ENCODE peak calls at places on chromosomes 4 and X, in four cellular contexts. One of them, this sample, is unnamed.

GRCh38 chr4:186015212-186015817 is 53.6 kb upstream of the TLR3 start:
- DNase-seq in fibroblast of lung: no peak
- DNase-seq in IMR-90: no peak
- DNase-seq in K562: no peak
- DNase-seq in this sample: no peak

GRCh38 chrX:154125356-154126040 is 18.5 kb upstream of the OPN1LW start:
- DNase-seq in fibroblast of lung: peak
- DNase-seq in IMR-90: no peak
- DNase-seq in K562: peak
- DNase-seq in this sample: no peak

GRCh38 chrX:3345281-3346081 is 971 bp downstream of the MXRA5 start:
- DNase-seq in fibroblast of lung: peak
- DNase-seq in IMR-90: no peak
- DNase-seq in K562: no peak
- DNase-seq in this sample: no peak

GRCh38 chr4:8547108-8547911 is 32.9 kb upstream of the GPR78 start:
- DNase-seq in fibroblast of lung: peak
- DNase-seq in IMR-90: peak
- DNase-seq in K562: peak
- DNase-seq in this sample: peak

GRCh38 chr4:133385161-133385954 is 236.3 kb downstream of the PCDH10 start:
- DNase-seq in fibroblast of lung: no peak
- DNase-seq in IMR-90: no peak
- DNase-seq in K562: peak
- DNase-seq in this sample: no peak

GRCh38 chr4:79042079-79042674 is 102.9 kb upstream of the PAQR3 start:
- DNase-seq in fibroblast of lung: peak
- DNase-seq in IMR-90: peak
- DNase-seq in K562: peak
- DNase-seq in this sample: no peak

GRCh38 chr4:8553216-8553615 is 27.0 kb upstream of the GPR78 start:
- DNase-seq in fibroblast of lung: no peak
- DNase-seq in IMR-90: no peak
- DNase-seq in K562: no peak
- DNase-seq in this sample: no peak

GRCh38 chr4:76883147-76883546 is 14.8 kb downstream of the SOWAHB start:
- DNase-seq in fibroblast of lung: peak
- DNase-seq in IMR-90: peak
- DNase-seq in K562: no peak
- DNase-seq in this sample: no peak

GRCh38 chr4:122285285-122285684 is 93.5 kb upstream of the ADAD1 start:
- DNase-seq in fibroblast of lung: peak
- DNase-seq in IMR-90: peak
- DNase-seq in K562: peak
- DNase-seq in this sample: no peak

GRCh38 chr4:73735231-73735630 is 5.1 kb upstream of the CXCL8 start:
- DNase-seq in fibroblast of lung: peak
- DNase-seq in IMR-90: peak
- DNase-seq in K562: peak
- DNase-seq in this sample: no peak

GRCh38 chr4:181569553-181569952 is 673.6 kb upstream of the TENM3 start:
- DNase-seq in fibroblast of lung: peak
- DNase-seq in IMR-90: peak
- DNase-seq in K562: no peak
- DNase-seq in this sample: no peak

GRCh38 chr4:73499996-73500765 is 18.6 kb downstream of the AFM start:
- DNase-seq in fibroblast of lung: peak
- DNase-seq in IMR-90: peak
- DNase-seq in K562: no peak
- DNase-seq in this sample: no peak

GRCh38 chrX:151981129-151981528 is 6.7 kb upstream of the GABRE start:
- DNase-seq in fibroblast of lung: no peak
- DNase-seq in IMR-90: peak
- DNase-seq in K562: no peak
- DNase-seq in this sample: peak

GRCh38 chrX:48835524-48836329 is at the start of gene PCSK1N:
- DNase-seq in fibroblast of lung: no peak
- DNase-seq in IMR-90: no peak
- DNase-seq in K562: no peak
- DNase-seq in this sample: no peak

GRCh38 chr4:143404555-143404954 is 67.9 kb downstream of the GAB1 start:
- DNase-seq in fibroblast of lung: no peak
- DNase-seq in IMR-90: no peak
- DNase-seq in K562: no peak
- DNase-seq in this sample: no peak

GRCh38 chr4:72974694-72975487 is 94.6 kb downstream of the COX18 start:
- DNase-seq in fibroblast of lung: peak
- DNase-seq in IMR-90: peak
- DNase-seq in K562: peak
- DNase-seq in this sample: no peak

DNA sequence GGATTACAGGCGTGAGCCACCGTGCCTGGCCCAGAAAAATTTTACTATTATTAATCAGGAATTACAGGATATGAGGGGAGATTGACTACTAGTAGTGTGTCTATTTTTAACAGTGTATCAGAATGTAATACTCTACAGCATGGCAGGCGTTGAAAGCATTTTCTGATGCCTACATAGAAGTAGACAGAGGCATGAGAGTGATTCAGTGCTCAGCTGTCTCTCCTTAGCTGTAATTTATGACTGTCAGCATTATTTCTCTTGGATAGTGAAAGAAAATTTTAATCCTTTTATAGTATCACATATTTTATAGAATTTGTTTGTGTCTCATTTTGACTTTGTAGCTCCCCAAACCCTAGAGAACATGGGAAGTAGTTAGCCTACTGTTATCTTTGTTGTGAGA is 20.7 kb downstream of the ARHGAP24 start:
- DNase-seq in fibroblast of lung: no peak
- DNase-seq in IMR-90: no peak
- DNase-seq in K562: no peak
- DNase-seq in this sample: no peak
- H2AFZ ChIP-seq in fibroblast of lung: no peak
- H2AFZ ChIP-seq in IMR-90: no peak
- H2AFZ ChIP-seq in K562: no peak
- H2AFZ ChIP-seq in this sample: no peak

DNA sequence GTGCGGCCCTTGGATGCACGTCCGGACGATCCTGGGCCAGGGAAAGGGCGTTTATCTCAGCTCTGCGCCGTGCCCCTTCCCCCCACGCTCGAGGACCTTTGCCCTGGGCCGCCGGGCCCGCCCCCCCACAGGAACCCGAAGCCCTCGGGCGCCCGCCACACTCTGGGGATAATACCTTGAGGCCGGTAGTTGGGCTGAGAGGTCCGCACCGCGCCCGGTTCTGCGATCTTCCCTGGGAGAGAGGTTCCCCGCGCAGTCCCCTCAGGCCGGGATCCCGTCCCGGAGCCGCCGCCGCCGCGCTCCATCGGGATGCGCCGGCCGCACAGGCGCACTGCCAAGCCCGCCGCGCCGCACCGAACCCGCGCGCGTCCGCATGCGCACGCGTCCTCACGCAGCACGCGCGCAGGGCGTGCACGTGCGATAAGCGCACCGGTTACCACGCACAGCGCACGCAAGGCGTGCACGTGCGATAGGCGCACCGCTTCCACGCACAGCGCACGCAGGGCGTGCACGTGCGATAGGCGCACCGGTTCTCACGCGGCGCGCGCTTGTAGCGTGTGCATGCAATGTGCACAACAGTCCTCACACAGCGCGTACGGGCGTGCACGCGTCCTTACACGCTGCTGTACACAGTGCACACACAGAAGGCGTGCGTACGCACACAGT is at the start of gene MAP7D2:
- DNase-seq in fibroblast of lung: no peak
- DNase-seq in IMR-90: no peak
- DNase-seq in K562: no peak
- DNase-seq in this sample: no peak
- H2AFZ ChIP-seq in fibroblast of lung: no peak
- H2AFZ ChIP-seq in IMR-90: peak
- H2AFZ ChIP-seq in K562: no peak
- H2AFZ ChIP-seq in this sample: peak

GRCh38 chrX:47572773-47573333 is 9.4 kb upstream of the TIMP1 start:
- DNase-seq in fibroblast of lung: no peak
- DNase-seq in IMR-90: no peak
- DNase-seq in K562: peak
- DNase-seq in this sample: no peak
- H2AFZ ChIP-seq in fibroblast of lung: no peak
- H2AFZ ChIP-seq in IMR-90: peak
- H2AFZ ChIP-seq in K562: no peak
- H2AFZ ChIP-seq in this sample: no peak

DNA sequence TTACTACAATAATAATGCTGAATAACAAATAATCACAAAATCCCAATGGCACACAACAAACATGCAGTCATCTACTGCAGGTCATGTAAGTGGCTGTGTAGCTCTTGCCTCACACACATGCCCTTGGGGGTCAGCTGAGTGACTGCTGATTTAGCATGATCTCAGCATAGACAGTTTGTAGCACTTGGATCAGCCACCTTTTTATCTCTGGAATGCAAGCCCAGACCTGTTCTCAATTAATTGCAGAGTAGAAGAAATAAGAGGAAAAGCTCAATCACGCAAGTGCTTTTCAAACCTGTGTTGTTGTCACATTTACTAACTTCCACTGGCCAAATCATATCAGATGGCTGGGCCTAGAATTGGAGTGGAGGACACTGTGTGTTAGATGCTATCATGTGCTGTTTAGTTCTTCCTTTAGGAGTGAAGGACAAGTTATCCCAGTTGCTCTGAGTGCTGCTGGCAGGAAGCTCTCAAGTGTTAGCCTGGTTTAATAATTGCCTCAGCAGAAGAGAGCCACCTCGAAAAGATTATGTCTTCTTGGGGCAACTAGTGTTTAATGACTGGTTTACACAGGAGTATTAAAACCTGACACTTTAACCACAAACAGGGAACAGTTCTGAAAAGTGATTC is 128.3 kb upstream of the EPHA5 start:
- DNase-seq in fibroblast of lung: no peak
- DNase-seq in IMR-90: no peak
- DNase-seq in K562: no peak
- DNase-seq in this sample: peak
- H2AFZ ChIP-seq in fibroblast of lung: no peak
- H2AFZ ChIP-seq in IMR-90: no peak
- H2AFZ ChIP-seq in K562: no peak
- H2AFZ ChIP-seq in this sample: peak

GRCh38 chrX:56994375-56995270 is 718 bp downstream of the SPIN3 start:
- DNase-seq in fibroblast of lung: no peak
- DNase-seq in IMR-90: peak
- DNase-seq in K562: no peak
- DNase-seq in this sample: no peak
- H2AFZ ChIP-seq in fibroblast of lung: peak
- H2AFZ ChIP-seq in IMR-90: peak
- H2AFZ ChIP-seq in K562: peak
- H2AFZ ChIP-seq in this sample: peak

DNA sequence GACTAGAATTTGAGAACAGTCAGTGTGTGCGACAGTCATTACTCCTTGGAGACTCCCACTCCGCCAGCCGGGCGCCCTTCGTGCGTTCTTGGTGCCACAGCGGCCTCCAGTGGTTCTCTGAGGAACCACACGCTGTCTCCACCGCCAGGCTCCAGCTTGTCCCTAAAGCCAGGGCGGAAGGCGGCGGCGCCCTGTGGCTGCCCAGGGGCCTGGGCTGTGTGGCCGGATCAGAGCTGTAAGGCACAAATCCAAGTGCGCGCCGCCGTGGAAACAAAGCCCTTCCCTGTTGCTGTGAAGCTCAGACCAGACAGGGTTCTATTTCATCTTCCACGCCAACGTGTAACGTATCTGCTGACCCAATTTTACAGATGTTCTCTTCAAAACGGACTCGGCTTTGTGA is 34.1 kb downstream of the IDS start:
- DNase-seq in fibroblast of lung: peak
- DNase-seq in IMR-90: peak
- DNase-seq in K562: peak
- DNase-seq in this sample: no peak
- H2AFZ ChIP-seq in fibroblast of lung: no peak
- H2AFZ ChIP-seq in IMR-90: peak
- H2AFZ ChIP-seq in K562: peak
- H2AFZ ChIP-seq in this sample: no peak

This sample was measured in keratinocyte.